ENCODE peak calls at places on chromosomes 3 and 15, in six cellular contexts. Y is stimulated activated CD8-positive, alpha-beta memory T cell treated with anti-CD3 and anti-CD28 coated beads, Interleukin-4, amount 100 ng/mL, for 4 hours; H is endothelial cell of umbilical vein; K is effector CD4-positive, alpha-beta T cell; G is heart left ventricle; V is uterus. S is an unnamed sample.

GRCh38 chr3:10263549-10264363 is 15.5 kb downstream of the TATDN2 start:
- DNase-seq in V (peak), Y (peak), K (peak), H (peak), G (no peak), S (no peak)

GRCh38 chr3:160006282-160007163 is 17.9 kb downstream of the IL12A start:
- DNase-seq in H (peak), G (peak), Y (no peak), V (peak), K (no peak), S (no peak)

GRCh38 chr15:91133511-91133910 is 33.5 kb downstream of the SV2B start:
- DNase-seq in H (no peak), G (no peak), K (no peak), Y (no peak), V (no peak), S (no peak)

GRCh38 chr3:69806735-69807438 is 67.6 kb downstream of the MITF start:
- DNase-seq in G (no peak), V (no peak), Y (no peak), K (no peak), H (peak), S (no peak)

GRCh38 chr15:85761635-85762034 is 33.1 kb downstream of the KLHL25 start:
- DNase-seq in Y (no peak), G (no peak), K (no peak), H (no peak), V (no peak), S (no peak)

GRCh38 chr3:105254154-105254553 is 112.6 kb upstream of the ALCAM start:
- DNase-seq in Y (no peak), V (no peak), K (no peak), G (no peak), H (no peak), S (no peak)

GRCh38 chr3:195884691-195885035 is 23.7 kb downstream of the TNK2 start:
- DNase-seq in Y (no peak), G (no peak), V (no peak), H (no peak), K (no peak), S (no peak)

GRCh38 chr15:90593469-90594158 is 63.9 kb downstream of the CRTC3 start:
- DNase-seq in G (no peak), H (no peak), K (no peak), Y (no peak), V (no peak), S (no peak)

GRCh38 chr3:32334675-32335074 is 57.0 kb upstream of the CMTM7 start:
- DNase-seq in Y (no peak), H (no peak), K (peak), G (no peak), V (no peak), S (no peak)

GRCh38 chr3:156792114-156792513 is 34.0 kb upstream of the LEKR1 start:
- DNase-seq in Y (no peak), K (no peak), H (no peak), G (no peak), V (no peak), S (no peak)

GRCh38 chr3:151091685-151092352 is 6.4 kb downstream of the MED12L start:
- DNase-seq in Y (no peak), H (no peak), G (no peak), V (no peak), K (no peak), S (no peak)

GRCh38 chr3:148903022-148903442 is 37.9 kb downstream of the CPA3 start:
- DNase-seq in K (no peak), Y (no peak), V (no peak), H (no peak), G (no peak), S (no peak)

GRCh38 chr3:49198611-49199230 is 27.3 kb downstream of the KLHDC8B start:
- DNase-seq in V (no peak), K (no peak), G (no peak), Y (no peak), H (no peak), S (no peak)

GRCh38 chr3:39917060-39917773 is 107.8 kb downstream of the MYRIP start:
- DNase-seq in G (no peak), H (peak), K (no peak), Y (no peak), V (no peak), S (no peak)

GRCh38 chr15:29091666-29092065 is 178.0 kb downstream of the NSMCE3 start:
- DNase-seq in Y (no peak), K (no peak), V (no peak), H (no peak), G (no peak), S (no peak)

GRCh38 chr15:56327721-56328502 is 37.3 kb upstream of the TEX9 start:
- DNase-seq in G (no peak), V (no peak), Y (no peak), K (no peak), H (no peak), S (no peak)

GRCh38 chr3:182081096-182081495 is 369.4 kb downstream of the SOX2 start:
- DNase-seq in H (no peak), V (no peak), K (no peak), G (no peak), Y (no peak), S (no peak)

GRCh38 chr15:82539690-82540054 is 585 bp downstream of the RPS17 start:
- DNase-seq in K (no peak), G (no peak), Y (no peak), H (no peak), V (no peak), S (no peak)

GRCh38 chr15:60283936-60284335 is 113.8 kb downstream of the ANXA2 start:
- DNase-seq in G (no peak), K (no peak), H (no peak), Y (no peak), V (no peak), S (no peak)

GRCh38 chr3:143040264-143040879 is 39.0 kb downstream of the U2SURP start:
- DNase-seq in K (no peak), Y (no peak), G (no peak), V (no peak), H (peak), S (no peak)

GRCh38 chr3:9169326-9169725 is 80.1 kb downstream of the SRGAP3 start:
- DNase-seq in Y (no peak), G (no peak), V (no peak), H (no peak), K (no peak), S (no peak)